ENCODE peak calls at places on chromosomes 13 and 19, in six cellular contexts. V, E, G, O, P and J are unnamed samples.

GRCh38 chr13:101520672-101521071 is 68.2 kb downstream of the ITGBL1 start:
- DNase-seq in V (no peak), E (no peak), G (no peak), O (no peak), P (no peak), J (peak; percentile 45)

GRCh38 chr19:33133438-33134031 is 1.6 kb downstream of the WDR88 start:
- DNase-seq in V (no peak), E (no peak), G (no peak), O (no peak), P (no peak), J (no peak)

GRCh38 chr19:38394488-38394887 is 6.0 kb downstream of the SPRED3 start:
- DNase-seq in V (no peak), E (no peak), G (no peak), O (no peak), P (no peak), J (peak; percentile 38)

GRCh38 chr19:49362048-49362925 is at the start of gene TEAD2:
- DNase-seq in V (peak; percentile 82), E (peak; percentile 86), G (peak; percentile 77), O (peak; percentile 68), P (peak; percentile 71), J (peak; percentile 32)

GRCh38 chr19:38039966-38040365 is 133.0 kb downstream of the SIPA1L3 start:
- DNase-seq in V (no peak), E (no peak), G (no peak), O (no peak), P (no peak), J (no peak)

GRCh38 chr13:95498886-95499285 is 53.6 kb upstream of the CLDN10 start:
- DNase-seq in V (no peak), E (no peak), G (no peak), O (no peak), P (no peak), J (no peak)

GRCh38 chr13:25132021-25132420 is 36.1 kb downstream of the PABPC3 start:
- DNase-seq in V (no peak), E (no peak), G (no peak), O (no peak), P (no peak), J (no peak)

GRCh38 chr13:44690376-44690775 is 114.2 kb upstream of the TSC22D1 start:
- DNase-seq in V (no peak), E (no peak), G (no peak), O (no peak), P (no peak), J (no peak)

GRCh38 chr19:50383307-50383851 is 768 bp upstream of the POLD1 start:
- DNase-seq in V (no peak), E (no peak), G (no peak), O (no peak), P (no peak), J (no peak)

GRCh38 chr19:7506385-7507328 is 9.2 kb upstream of the ZNF358 start:
- DNase-seq in V (peak; percentile 93), E (peak; percentile 96), G (peak; percentile 85), O (peak; percentile 38), P (peak; percentile 93), J (peak; percentile 99)

GRCh38 chr13:109395014-109395413 is 391.4 kb downstream of the IRS2 start:
- DNase-seq in V (no peak), E (no peak), G (no peak), O (no peak), P (no peak), J (no peak)

GRCh38 chr19:35000338-35000646 is 169 bp downstream of the GRAMD1A start:
- DNase-seq in V (no peak), E (no peak), G (no peak), O (no peak), P (no peak), J (no peak)
- H3K4me1 ChIP-seq in V (peaks cover 33% of the 10 kb centered on the region), E (peaks cover 14% of the 10 kb centered on the region), G (peaks cover 15% of the 10 kb centered on the region), O (peaks cover 87% of the 10 kb centered on the region), P (peaks cover 40% of the 10 kb centered on the region), J (no peaks in the 10 kb centered on the region)

DNA sequence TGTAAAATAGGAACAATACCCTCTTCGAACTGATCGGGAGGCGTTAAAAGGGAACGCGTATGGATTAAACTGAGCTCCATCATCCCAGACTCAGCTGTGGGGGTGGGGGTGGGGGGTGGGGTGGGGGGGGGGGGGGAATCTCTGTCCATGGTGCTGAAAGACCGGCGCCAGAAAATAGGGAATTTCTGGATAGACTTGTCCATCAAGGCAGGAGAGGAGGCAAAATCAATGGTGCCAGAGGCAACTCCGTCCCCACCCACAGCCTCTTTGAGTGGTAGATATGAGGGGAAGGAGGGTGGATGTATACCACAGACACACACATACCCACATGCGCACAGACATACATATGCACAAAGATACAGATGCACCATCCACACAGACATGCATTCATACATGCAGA is 37.4 kb downstream of the ZNF787 start:
- DNase-seq in V (no peak), E (no peak), G (no peak), O (no peak), P (no peak), J (no peak)
- H3K27me3 ChIP-seq in V (no peaks in the 10 kb centered on the region), E (no peaks in the 10 kb centered on the region), G (no peaks in the 10 kb centered on the region), O (peaks cover 3% of the 10 kb centered on the region), P (no peaks in the 10 kb centered on the region), J (no peaks in the 10 kb centered on the region)

GRCh38 chr13:42715909-42716308 is 65.5 kb upstream of the FAM216B start:
- DNase-seq in V (no peak), E (no peak), G (no peak), O (no peak), P (no peak), J (no peak)
- H3K27ac ChIP-seq in V (no peak overlapping the region), E (no peak overlapping the region), G (no peak overlapping the region), O (no peak overlapping the region), P (no peak overlapping the region), J (no peak overlapping the region)

DNA sequence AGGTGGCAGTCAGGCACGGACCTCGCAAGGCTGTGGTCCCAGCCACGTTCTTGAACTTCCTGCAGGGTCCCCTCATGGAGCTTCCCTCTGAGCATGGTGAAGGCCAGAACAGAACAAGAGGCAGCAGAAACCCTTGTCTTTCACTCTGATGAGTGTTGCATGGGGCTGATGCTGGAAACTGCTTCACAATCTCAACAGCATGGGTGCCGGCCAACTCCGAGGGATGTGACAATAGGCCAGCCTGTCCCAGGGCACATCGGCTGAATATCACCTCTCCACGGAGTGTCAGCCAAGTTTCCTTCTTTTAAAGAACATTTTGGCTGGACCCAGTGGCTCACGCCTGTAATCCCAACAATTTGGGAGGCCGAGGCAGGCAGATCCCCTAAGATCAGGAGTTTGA is 173.9 kb downstream of the FOXO1 start:
- DNase-seq in V (no peak), E (no peak), G (no peak), O (no peak), P (no peak), J (no peak)
- H3K4me1 ChIP-seq in V (no peaks in the 10 kb centered on the region), E (no peaks in the 10 kb centered on the region), G (peaks cover 11% of the 10 kb centered on the region), O (peaks cover 21% of the 10 kb centered on the region), P (no peaks in the 10 kb centered on the region), J (no peaks in the 10 kb centered on the region)

DNA sequence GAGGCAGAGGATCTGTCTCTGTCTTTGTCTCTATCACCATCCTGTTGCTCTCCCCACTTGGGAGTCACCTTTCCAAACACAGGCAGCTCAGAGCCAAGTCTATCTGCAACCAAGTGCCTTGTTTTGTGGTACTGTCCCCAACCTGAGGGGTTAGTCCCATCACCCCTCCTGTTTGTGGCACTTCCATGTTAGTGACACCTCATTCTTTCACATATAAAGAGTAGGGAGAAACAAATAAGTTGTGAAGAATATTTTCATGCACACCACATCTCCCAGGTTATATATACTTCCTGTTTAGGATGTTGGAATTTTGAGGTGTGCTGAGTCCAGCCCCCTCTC is 3.7 kb downstream of the GDF15 start:
- DNase-seq in V (no peak), E (no peak), G (no peak), O (no peak), P (no peak), J (no peak)
- H3K27me3 ChIP-seq in V (no peaks in the 10 kb centered on the region), E (no peaks in the 10 kb centered on the region), G (no peaks in the 10 kb centered on the region), O (no peaks in the 10 kb centered on the region), P (no peaks in the 10 kb centered on the region), J (no peaks in the 10 kb centered on the region)